ENCODE peak calls at places on chromosome 4, in four cellular contexts. U, S, Y and B are unnamed samples.

GRCh38 chr4:24425868-24426267 is 158.5 kb downstream of the DHX15 start:
- DNase-seq in U (no peak), S (no peak), Y (no peak), B (no peak)

GRCh38 chr4:72971572-72971971 is 97.9 kb downstream of the COX18 start:
- DNase-seq in U (no peak), S (no peak), Y (peak; percentile 95), B (peak; percentile 77)

GRCh38 chr4:184444215-184444952 is 30.0 kb downstream of the IRF2 start:
- DNase-seq in U (no peak), S (no peak), Y (no peak), B (peak; percentile 45)

GRCh38 chr4:951186-951585 is 18.9 kb downstream of the TMEM175 start:
- DNase-seq in U (no peak), S (no peak), Y (no peak), B (no peak)

GRCh38 chr4:84691170-84691691 is 108.3 kb downstream of the CDS1 start:
- DNase-seq in U (no peak), S (no peak), Y (peak; percentile 88), B (peak; percentile 56)

GRCh38 chr4:80192937-80193336 is 4.4 kb upstream of the PRDM8 start:
- DNase-seq in U (no peak), S (no peak), Y (no peak), B (no peak)

GRCh38 chr4:75699299-75699698 is 25.1 kb upstream of the USO1 start:
- DNase-seq in U (no peak), S (no peak), Y (no peak), B (no peak)

GRCh38 chr4:26213317-26213716 is 107.5 kb upstream of the RBPJ start:
- DNase-seq in U (no peak), S (no peak), Y (no peak), B (no peak)

GRCh38 chr4:4968161-4968757 is 51.0 kb downstream of the CYTL1 start:
- DNase-seq in U (no peak), S (no peak), Y (no peak), B (no peak)

GRCh38 chr4:42412251-42412650 is 15.0 kb downstream of the SHISA3 start:
- DNase-seq in U (no peak), S (no peak), Y (peak; percentile 54), B (no peak)

GRCh38 chr4:110486226-110486625 is 10.3 kb downstream of the ENPEP start:
- DNase-seq in U (no peak), S (no peak), Y (no peak), B (no peak)